ENCODE peak calls at places on chromosomes 13 and 19, in ten cellular contexts. M, S, C, J, X, D, A, L, K and V are unnamed samples.
A peak's percentile ranks its signal among the peaks of the same experiment; 100 is the strongest.

GRCh38 chr13:96822900-96823299 is 171.4 kb downstream of the OXGR1 start:
- DNase-seq in A (no peak), S (peak; percentile 25), C (peak; percentile 70), M (peak; percentile 24), X (peak; percentile 8), L (peak; percentile 34), J (no peak), D (no peak), K (peak; percentile 50), V (no peak)

GRCh38 chr19:38880882-38881609 is 3.0 kb upstream of the RINL start:
- DNase-seq in L (no peak), K (no peak), A (no peak), M (no peak), S (no peak), J (no peak), D (no peak), C (no peak), X (no peak), V (no peak)

GRCh38 chr13:83879431-83880171 is 2.7 kb downstream of the SLITRK1 start:
- DNase-seq in M (peak; percentile 7), X (peak; percentile 24), S (no peak), J (no peak), D (no peak), A (no peak), C (peak; percentile 32), K (peak; percentile 43), L (no peak), V (no peak)

GRCh38 chr13:97975280-97975850 is 21.9 kb downstream of the IPO5 start:
- DNase-seq in S (no peak), X (no peak), L (no peak), A (no peak), C (no peak), M (peak; percentile 65), J (no peak), D (no peak), K (no peak), V (no peak)

GRCh38 chr13:22874839-22875238 is 305.9 kb upstream of the SGCG start:
- DNase-seq in M (no peak), J (no peak), D (no peak), C (no peak), S (no peak), K (no peak), L (no peak), X (no peak), A (no peak), V (no peak)

GRCh38 chr13:102847272-102848234 is 1.7 kb downstream of the ERCC5 start:
- DNase-seq in A (no peak), K (peak; percentile 46), D (no peak), L (no peak), X (peak; percentile 35), J (no peak), C (peak; percentile 59), M (peak; percentile 61), S (no peak), V (no peak)

GRCh38 chr19:58037927-58038687 is 4.3 kb downstream of the ZSCAN1 start:
- DNase-seq in C (peak; percentile 86), A (no peak), J (no peak), K (peak; percentile 69), X (no peak), L (peak; percentile 18), S (no peak), D (no peak), M (no peak), V (no peak)

GRCh38 chr19:53132231-53132991 is at the start of gene ZNF415:
- DNase-seq in D (peak; percentile 79), J (peak; percentile 82), L (peak; percentile 88), X (peak; percentile 69), S (peak; percentile 79), M (peak; percentile 76), A (peak; percentile 89), C (peak; percentile 98), K (peak; percentile 96), V (peak; percentile 68)

GRCh38 chr13:63307239-63307638 is 1891.6 kb upstream of the PCDH20 start:
- DNase-seq in M (no peak), X (no peak), A (no peak), D (no peak), J (no peak), K (no peak), C (no peak), S (no peak), L (peak; percentile 20), V (no peak)

GRCh38 chr13:79456051-79456450 is 24.9 kb upstream of the NDFIP2 start:
- DNase-seq in L (no peak), S (no peak), K (no peak), X (no peak), M (no peak), C (no peak), J (no peak), D (no peak), A (no peak), V (no peak)
- TF ChIP-seq CTCF in L (no peak), S (no peak), K (no peak), X (no peak), M (no peak), C (no peak), J (no peak), D (no peak), A (no peak), V (no peak)

DNA sequence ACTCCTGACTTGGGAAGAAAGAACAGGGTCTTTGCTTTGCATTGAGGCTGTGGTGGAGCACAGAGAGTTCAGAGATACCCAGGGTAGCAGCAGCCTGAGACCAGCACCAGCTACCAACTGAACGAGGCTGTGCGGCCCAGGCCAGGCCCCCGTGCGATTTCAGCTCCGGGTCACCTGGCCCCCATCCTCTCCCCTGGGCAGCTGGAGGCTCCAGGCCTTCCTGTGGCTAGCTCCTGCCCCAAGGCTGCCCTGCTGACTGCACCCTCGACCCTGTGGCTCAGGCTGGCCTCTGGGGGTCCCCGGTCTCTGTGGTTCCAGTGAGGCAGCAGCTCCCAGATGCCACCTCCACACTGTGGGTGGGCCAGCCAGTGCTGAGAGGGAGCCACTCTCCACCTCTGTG is 52.8 kb downstream of the MCF2L start:
- DNase-seq in D (no peak), A (no peak), J (no peak), K (no peak), M (no peak), S (no peak), X (no peak), C (no peak), L (no peak), V (no peak)
- H3K4me3 ChIP-seq in D (no peak overlapping the region), A (no peak overlapping the region), J (no peak overlapping the region), K (no peak overlapping the region), M (no peak overlapping the region), S (no peak overlapping the region), X (no peak overlapping the region), C (no peak overlapping the region), L (no peak overlapping the region), V (no peak overlapping the region)

GRCh38 chr19:2121416-2122051 is 24.8 kb downstream of the IZUMO4 start:
- DNase-seq in J (no peak), C (no peak), M (no peak), X (no peak), K (no peak), L (no peak), D (no peak), A (no peak), S (no peak), V (no peak)

GRCh38 chr19:2122251-2122650 is 25.5 kb downstream of the IZUMO4 start:
- DNase-seq in M (no peak), L (no peak), S (no peak), A (no peak), K (no peak), J (no peak), X (no peak), C (no peak), D (no peak), V (no peak)

GRCh38 chr19:2123682-2124387 is 27.1 kb downstream of the IZUMO4 start:
- DNase-seq in S (no peak), J (no peak), M (no peak), A (no peak), D (no peak), L (no peak), C (peak; percentile 76), K (peak; percentile 77), X (peak; percentile 5), V (no peak)

GRCh38 chr19:2120821-2121220 is 24.1 kb downstream of the IZUMO4 start:
- DNase-seq in J (no peak), X (no peak), A (no peak), K (no peak), S (no peak), C (no peak), D (no peak), L (no peak), M (no peak), V (no peak)

GRCh38 chr19:2122982-2123381 is 26.3 kb downstream of the IZUMO4 start:
- DNase-seq in J (no peak), L (no peak), S (no peak), D (no peak), C (no peak), A (no peak), K (no peak), X (no peak), M (no peak), V (no peak)
- H3K36me3 ChIP-seq in J (peaks cover 100% of the 10 kb centered on the region), L (peaks cover 46% of the 10 kb centered on the region), S (no peaks in the 10 kb centered on the region), D (peaks cover 92% of the 10 kb centered on the region), C (peaks cover 38% of the 10 kb centered on the region), A (peaks cover 28% of the 10 kb centered on the region), K (no peaks in the 10 kb centered on the region), X (peaks cover 50% of the 10 kb centered on the region), M (peaks cover 62% of the 10 kb centered on the region), V (peaks cover 20% of the 10 kb centered on the region)

DNA sequence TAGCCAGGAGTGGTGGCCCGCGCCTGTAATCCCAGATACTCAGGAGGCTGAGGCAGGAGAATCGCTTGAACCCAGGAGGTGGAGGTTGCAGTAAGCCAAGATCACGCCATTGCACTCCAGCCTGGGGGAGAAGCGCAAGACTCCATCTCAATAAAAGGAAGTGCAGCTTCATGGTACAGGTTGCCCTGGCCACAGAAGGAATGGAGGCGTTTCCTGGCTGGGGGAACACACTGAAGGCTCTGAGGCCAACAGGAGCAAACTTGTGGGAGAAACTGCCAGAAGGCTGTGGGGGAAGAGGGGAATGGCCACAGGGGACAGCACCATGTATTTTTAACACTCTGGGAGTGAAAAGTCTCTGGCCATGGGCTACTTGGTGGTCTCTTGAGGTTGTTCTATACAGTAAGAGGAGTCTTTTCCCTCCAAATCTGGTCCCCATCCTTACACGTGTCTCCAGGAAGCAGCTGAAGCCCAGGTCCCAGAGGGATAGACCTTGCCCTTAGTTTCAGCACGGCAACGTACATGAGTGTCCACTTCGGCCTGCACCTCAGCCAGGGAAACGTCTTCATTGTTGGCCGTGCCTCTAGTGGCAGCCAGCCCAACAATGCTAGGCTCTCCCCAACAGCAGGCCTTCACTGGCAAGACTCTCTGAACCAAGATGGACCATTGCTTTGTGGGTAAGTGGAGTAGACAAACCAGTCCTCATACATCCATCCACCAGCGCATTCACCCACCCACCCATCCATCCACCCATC is 7.4 kb downstream of the MICOS13 start:
- DNase-seq in C (no peak), X (no peak), L (no peak), J (no peak), S (no peak), A (no peak), D (no peak), K (no peak), M (no peak), V (no peak)
- TF ChIP-seq CTCF in C (no peak), X (no peak), L (no peak), J (no peak), S (no peak), A (no peak), D (no peak), K (no peak), M (no peak), V (no peak)